ENCODE peak calls at places on chromosome 22, in four cellular contexts. One of them, this sample, is unnamed.

GRCh38 chr22:49646876-49647275 is 180.8 kb downstream of the BRD1 start:
- DNase-seq in left lung: no peak
- DNase-seq in body of pancreas: no peak
- DNase-seq in brain microvascular endothelial cell: no peak
- DNase-seq in this sample: no peak

GRCh38 chr22:30265851-30266444 is 703 bp downstream of the OSM start:
- DNase-seq in left lung: peak; percentile 85
- DNase-seq in body of pancreas: peak; percentile 69
- DNase-seq in brain microvascular endothelial cell: no peak
- DNase-seq in this sample: no peak

GRCh38 chr22:43242627-43243026 is 55.7 kb upstream of the TTLL12 start:
- DNase-seq in left lung: no peak
- DNase-seq in body of pancreas: no peak
- DNase-seq in brain microvascular endothelial cell: no peak
- DNase-seq in this sample: no peak

GRCh38 chr22:31818481-31819392 is 64.9 kb downstream of the DEPDC5 start:
- DNase-seq in left lung: no peak
- DNase-seq in body of pancreas: no peak
- DNase-seq in brain microvascular endothelial cell: peak; percentile 43
- DNase-seq in this sample: peak; percentile 52

GRCh38 chr22:32533265-32534068 is 58.9 kb downstream of the FBXO7 start:
- DNase-seq in left lung: no peak
- DNase-seq in body of pancreas: peak; percentile 8
- DNase-seq in brain microvascular endothelial cell: peak; percentile 35
- DNase-seq in this sample: no peak

GRCh38 chr22:30933457-30933856 is 35.1 kb downstream of the MORC2 start:
- DNase-seq in left lung: no peak
- DNase-seq in body of pancreas: no peak
- DNase-seq in brain microvascular endothelial cell: no peak
- DNase-seq in this sample: no peak

GRCh38 chr22:27870234-27871191 is 48.5 kb downstream of the PITPNB start:
- DNase-seq in left lung: no peak
- DNase-seq in body of pancreas: no peak
- DNase-seq in brain microvascular endothelial cell: no peak
- DNase-seq in this sample: no peak

GRCh38 chr22:49310354-49310753 is 517.3 kb downstream of the BRD1 start:
- DNase-seq in left lung: peak; percentile 4
- DNase-seq in body of pancreas: no peak
- DNase-seq in brain microvascular endothelial cell: no peak
- DNase-seq in this sample: no peak

GRCh38 chr22:29478326-29479276 is 1.4 kb upstream of the NEFH start:
- DNase-seq in left lung: no peak
- DNase-seq in body of pancreas: no peak
- DNase-seq in brain microvascular endothelial cell: no peak
- DNase-seq in this sample: no peak

GRCh38 chr22:46574438-46574992 is 37.1 kb upstream of the CELSR1 start:
- DNase-seq in left lung: peak; percentile 26
- DNase-seq in body of pancreas: no peak
- DNase-seq in brain microvascular endothelial cell: no peak
- DNase-seq in this sample: no peak

GRCh38 chr22:24445481-24446290 is 18.3 kb downstream of the ADORA2A start:
- DNase-seq in left lung: no peak
- DNase-seq in body of pancreas: no peak
- DNase-seq in brain microvascular endothelial cell: no peak
- DNase-seq in this sample: no peak

GRCh38 chr22:47456031-47456430 is 693.6 kb downstream of the TBC1D22A start:
- DNase-seq in left lung: no peak
- DNase-seq in body of pancreas: no peak
- DNase-seq in brain microvascular endothelial cell: no peak
- DNase-seq in this sample: no peak

GRCh38 chr22:23837911-23838685 is 708 bp downstream of the DERL3 start:
- DNase-seq in left lung: no peak
- DNase-seq in body of pancreas: no peak
- DNase-seq in brain microvascular endothelial cell: no peak
- DNase-seq in this sample: no peak

GRCh38 chr22:49404020-49404419 is 423.7 kb downstream of the BRD1 start:
- DNase-seq in left lung: no peak
- DNase-seq in body of pancreas: no peak
- DNase-seq in brain microvascular endothelial cell: no peak
- DNase-seq in this sample: no peak

GRCh38 chr22:35021166-35021565 is 44.8 kb upstream of the ISX start:
- DNase-seq in left lung: no peak
- DNase-seq in body of pancreas: no peak
- DNase-seq in brain microvascular endothelial cell: no peak
- DNase-seq in this sample: no peak

GRCh38 chr22:29093501-29093921 is 20.7 kb downstream of the KREMEN1 start:
- DNase-seq in left lung: no peak
- DNase-seq in body of pancreas: no peak
- DNase-seq in brain microvascular endothelial cell: no peak
- DNase-seq in this sample: peak; percentile 36

GRCh38 chr22:41238570-41239442 is 1.9 kb downstream of the CHADL start:
- DNase-seq in left lung: no peak
- DNase-seq in body of pancreas: no peak
- DNase-seq in brain microvascular endothelial cell: no peak
- DNase-seq in this sample: no peak

GRCh38 chr22:46541536-46541935 is 4.1 kb upstream of the CELSR1 start:
- DNase-seq in left lung: no peak
- DNase-seq in body of pancreas: no peak
- DNase-seq in brain microvascular endothelial cell: no peak
- DNase-seq in this sample: no peak

GRCh38 chr22:24695958-24696511 is 78.5 kb downstream of the PIWIL3 start:
- DNase-seq in left lung: peak; percentile 72
- DNase-seq in body of pancreas: no peak
- DNase-seq in brain microvascular endothelial cell: peak; percentile 35
- DNase-seq in this sample: no peak

GRCh38 chr22:24951942-24952836 is at the start of gene KIAA1671:
- DNase-seq in left lung: peak; percentile 87
- DNase-seq in body of pancreas: peak; percentile 87
- DNase-seq in brain microvascular endothelial cell: peak; percentile 39
- DNase-seq in this sample: peak; percentile 51

GRCh38 chr22:17890245-17890671 is 116.0 kb upstream of the BID start:
- DNase-seq in left lung: no peak
- DNase-seq in body of pancreas: no peak
- DNase-seq in brain microvascular endothelial cell: no peak
- DNase-seq in this sample: no peak

GRCh38 chr22:17891427-17892167 is 117.3 kb upstream of the BID start:
- DNase-seq in left lung: no peak
- DNase-seq in body of pancreas: peak; percentile 39
- DNase-seq in brain microvascular endothelial cell: no peak
- DNase-seq in this sample: no peak

GRCh38 chr22:17890892-17891291 is 116.6 kb upstream of the BID start:
- DNase-seq in left lung: no peak
- DNase-seq in body of pancreas: no peak
- DNase-seq in brain microvascular endothelial cell: no peak
- DNase-seq in this sample: no peak

GRCh38 chr22:17888439-17888838 is 114.2 kb upstream of the BID start:
- DNase-seq in left lung: no peak
- DNase-seq in body of pancreas: no peak
- DNase-seq in brain microvascular endothelial cell: no peak
- DNase-seq in this sample: no peak

GRCh38 chr22:17888855-17889254 is 114.6 kb upstream of the BID start:
- DNase-seq in left lung: no peak
- DNase-seq in body of pancreas: no peak
- DNase-seq in brain microvascular endothelial cell: peak; percentile 16
- DNase-seq in this sample: peak; percentile 14
- TF ChIP-seq CTCF in left lung: no peak
- TF ChIP-seq CTCF in body of pancreas: no peak
- TF ChIP-seq CTCF in brain microvascular endothelial cell: peak; percentile 78
- TF ChIP-seq CTCF in this sample: peak; percentile 62

GRCh38 chr22:36546932-36547331 is 18.0 kb upstream of the EIF3D start:
- DNase-seq in left lung: no peak
- DNase-seq in body of pancreas: no peak
- DNase-seq in brain microvascular endothelial cell: peak; percentile 76
- DNase-seq in this sample: peak; percentile 54
- H3K4me3 ChIP-seq in left lung: no peak overlapping the region
- H3K4me3 ChIP-seq in body of pancreas: no peak overlapping the region
- H3K4me3 ChIP-seq in brain microvascular endothelial cell: no peak overlapping the region
- H3K4me3 ChIP-seq in this sample: no peak overlapping the region

GRCh38 chr22:20758688-20759087 is 15.2 kb upstream of the SERPIND1 start:
- DNase-seq in left lung: no peak
- DNase-seq in body of pancreas: no peak
- DNase-seq in brain microvascular endothelial cell: no peak
- DNase-seq in this sample: no peak
- TF ChIP-seq CTCF in left lung: no peak
- TF ChIP-seq CTCF in body of pancreas: no peak
- TF ChIP-seq CTCF in brain microvascular endothelial cell: peak; percentile 45
- TF ChIP-seq CTCF in this sample: peak; percentile 16

GRCh38 chr22:39244496-39245129 is at the start of gene PDGFB:
- DNase-seq in left lung: no peak
- DNase-seq in body of pancreas: peak; percentile 64
- DNase-seq in brain microvascular endothelial cell: no peak
- DNase-seq in this sample: no peak

GRCh38 chr22:39246690-39247332 is 2.0 kb upstream of the PDGFB start:
- DNase-seq in left lung: no peak
- DNase-seq in body of pancreas: no peak
- DNase-seq in brain microvascular endothelial cell: no peak
- DNase-seq in this sample: no peak

GRCh38 chr22:39246217-39246616 is 1.4 kb upstream of the PDGFB start:
- DNase-seq in left lung: no peak
- DNase-seq in body of pancreas: no peak
- DNase-seq in brain microvascular endothelial cell: no peak
- DNase-seq in this sample: no peak

GRCh38 chr22:39244073-39244495 is 698 bp downstream of the PDGFB start:
- DNase-seq in left lung: no peak
- DNase-seq in body of pancreas: no peak
- DNase-seq in brain microvascular endothelial cell: no peak
- DNase-seq in this sample: no peak

DNA sequence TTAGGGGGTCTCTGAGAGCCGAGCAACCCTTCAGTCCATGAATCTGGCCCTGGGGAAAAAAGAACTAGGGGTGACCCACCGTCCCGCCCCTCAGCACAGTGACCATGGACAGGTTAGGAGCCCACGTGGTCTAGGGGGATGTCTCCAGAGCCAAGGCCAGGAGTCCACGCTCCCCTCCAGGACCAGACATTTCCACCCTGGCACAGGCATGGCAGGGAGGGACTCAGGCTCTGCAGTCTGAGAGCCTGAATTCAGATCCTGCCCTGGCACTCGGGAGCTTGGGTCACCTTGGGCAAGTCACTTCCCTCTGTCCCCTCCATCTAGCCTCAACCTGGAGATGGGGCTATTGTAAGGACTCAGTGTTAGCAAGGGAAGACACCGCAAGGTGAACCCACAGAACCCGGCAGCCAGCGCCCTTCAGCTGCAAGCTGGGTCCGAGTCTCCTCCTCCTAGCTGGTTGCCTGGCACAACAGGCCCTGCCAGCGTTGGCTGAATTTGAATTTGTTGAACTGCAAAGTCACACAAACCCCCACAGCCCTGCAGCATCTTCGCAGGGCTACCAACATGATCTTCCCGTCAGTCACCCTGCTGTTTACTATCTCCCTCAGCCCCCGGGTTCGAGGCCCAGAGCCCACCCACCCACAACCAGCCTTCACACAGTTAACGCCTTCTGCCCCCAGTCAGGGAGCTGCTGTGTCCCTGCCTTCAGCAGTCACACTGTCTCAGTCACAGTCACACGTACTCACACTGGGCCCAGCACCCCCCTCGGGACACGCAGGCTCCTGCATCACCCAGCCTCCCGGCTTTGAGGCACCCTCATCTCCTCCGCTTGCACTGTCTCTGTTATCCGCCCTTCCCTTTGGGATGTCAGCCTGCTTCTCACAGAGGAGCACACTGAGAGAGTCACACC is 603 bp upstream of the PDGFB start:
- DNase-seq in left lung: no peak
- DNase-seq in body of pancreas: no peak
- DNase-seq in brain microvascular endothelial cell: no peak
- DNase-seq in this sample: no peak
- H3K4me3 ChIP-seq in left lung: no peak overlapping the region
- H3K4me3 ChIP-seq in body of pancreas: no peak overlapping the region
- H3K4me3 ChIP-seq in brain microvascular endothelial cell: no peak overlapping the region
- H3K4me3 ChIP-seq in this sample: no peak overlapping the region

DNA sequence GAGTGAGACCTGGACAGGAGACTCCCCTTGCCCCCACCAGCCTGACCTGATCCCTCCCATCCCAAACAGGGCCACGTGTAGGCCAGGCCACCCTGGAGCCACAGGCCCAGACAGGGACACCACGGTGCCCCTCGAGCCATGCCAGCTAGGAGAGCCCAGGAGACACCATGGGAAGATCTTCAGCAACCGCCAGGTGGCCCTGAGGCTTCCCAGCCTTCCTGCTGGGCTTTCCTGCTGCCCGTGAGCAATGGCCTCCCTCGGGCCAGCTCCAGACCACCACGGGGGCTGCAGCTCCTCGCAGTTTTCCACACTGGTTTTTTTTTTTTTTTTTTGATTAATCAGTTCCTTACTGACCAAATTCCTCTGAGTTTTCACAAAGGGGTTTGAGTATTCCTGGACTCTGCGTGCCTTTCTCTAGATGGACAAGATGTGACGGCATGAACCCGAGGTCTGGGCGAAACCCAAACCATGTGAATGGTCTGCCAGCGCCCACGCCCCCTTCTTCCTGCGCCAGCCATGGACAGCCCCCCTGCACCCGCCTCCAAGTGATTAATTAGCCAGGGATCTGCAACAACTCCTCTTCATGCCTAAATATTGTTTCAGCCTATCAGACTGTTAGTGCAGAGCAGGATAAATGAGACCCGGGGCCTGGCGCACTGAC is 40.9 kb downstream of the TBX1 start:
- DNase-seq in left lung: no peak
- DNase-seq in body of pancreas: no peak
- DNase-seq in brain microvascular endothelial cell: no peak
- DNase-seq in this sample: no peak
- TF ChIP-seq CTCF in left lung: no peak
- TF ChIP-seq CTCF in body of pancreas: no peak
- TF ChIP-seq CTCF in brain microvascular endothelial cell: no peak
- TF ChIP-seq CTCF in this sample: no peak